ENCODE peak calls at places on chromosomes 6 and 20, in nine cellular contexts. Q is stimulated activated CD4-positive, alpha-beta T cell treated with anti-CD3 and anti-CD28 coated beads, Interleukin-4, amount 100 ng/mL, for 24 hours; N is stimulated activated CD8-positive, alpha-beta memory T cell treated with anti-CD3 and anti-CD28 coated beads, Interleukin-12 subunit alpha, Interleukin-12 subunit beta, amount 100 ng/mL, for 4 hours; E is ovary; T is heart left ventricle; R is epithelial cell of esophagus; C is AG09319; W is AG04450; H is activated T-helper 1 cell treated with anti-CD3 and anti-CD28 coated beads, Interleukin-12 subunit alpha, Interleukin-12 subunit beta, Interleukin-2, Interleukin-4 antibody, amounts not matched to agents 30 ng/mL and 10 ng/mL and 1 ng/mL, durations not matched to agents 14 hours and 24 hours and 36 hours. V is an unnamed sample.

GRCh38 chr6:147715035-147715434 is 206.5 kb downstream of the SAMD5 start:
- DNase-seq in R (no peak), E (no peak), W (no peak), H (no peak), T (no peak), Q (no peak), N (no peak), C (no peak), V (peak)

GRCh38 chr6:154528286-154528915 is 17.9 kb upstream of the CNKSR3 start:
- DNase-seq in Q (no peak), E (no peak), N (no peak), W (no peak), H (no peak), T (no peak), C (no peak), R (no peak), V (no peak)

GRCh38 chr6:3805448-3806123 is 43.6 kb upstream of the FAM50B start:
- DNase-seq in C (no peak), E (no peak), H (no peak), N (no peak), W (no peak), Q (no peak), T (no peak), R (no peak), V (no peak)

GRCh38 chr20:7585126-7585679 is 355.1 kb downstream of the HAO1 start:
- DNase-seq in E (no peak), C (no peak), T (no peak), W (no peak), R (peak), N (no peak), Q (no peak), H (no peak), V (no peak)

GRCh38 chr20:54980321-54980960 is 505.0 kb downstream of the DOK5 start:
- DNase-seq in Q (no peak), E (no peak), T (no peak), W (no peak), N (no peak), R (peak), C (no peak), H (no peak), V (no peak)

GRCh38 chr6:5695260-5696245 is 311.2 kb downstream of the NRN1 start:
- DNase-seq in N (no peak), T (no peak), H (no peak), C (peak), R (peak), W (no peak), Q (no peak), E (no peak), V (peak)

GRCh38 chr20:420721-421574 is 12.8 kb downstream of the RBCK1 start:
- DNase-seq in Q (no peak), N (no peak), W (no peak), H (no peak), E (no peak), R (no peak), C (no peak), T (no peak), V (peak)

GRCh38 chr6:125871365-125871764 is 80.6 kb downstream of the NCOA7 start:
- DNase-seq in W (no peak), N (no peak), R (peak), T (no peak), H (no peak), C (no peak), Q (no peak), E (no peak), V (no peak)

GRCh38 chr6:119845161-119845560 is 495.6 kb upstream of the MAN1A1 start:
- DNase-seq in Q (no peak), N (no peak), R (no peak), T (no peak), E (no peak), C (no peak), W (no peak), H (no peak), V (no peak)

GRCh38 chr6:29953706-29954105 is 11.4 kb downstream of the HLA-A start:
- DNase-seq in T (no peak), C (no peak), E (no peak), Q (no peak), W (no peak), H (no peak), R (peak), N (no peak), V (no peak)

GRCh38 chr6:167937301-167937700 is 60.2 kb upstream of the KIF25 start:
- DNase-seq in T (no peak), W (no peak), H (no peak), N (no peak), R (no peak), C (no peak), Q (no peak), E (no peak), V (no peak)

GRCh38 chr6:135306166-135306565 is 125.1 kb downstream of the MYB start:
- DNase-seq in T (no peak), H (no peak), N (no peak), R (no peak), W (no peak), C (no peak), Q (no peak), E (no peak), V (no peak)

GRCh38 chr6:138657026-138657425 is 116.5 kb upstream of the CCDC28A start:
- DNase-seq in N (no peak), Q (no peak), W (no peak), R (no peak), H (no peak), E (no peak), C (no peak), T (no peak), V (no peak)

GRCh38 chr6:140538926-140539325 is 1164.5 kb upstream of the CITED2 start:
- DNase-seq in N (no peak), E (no peak), R (peak), W (no peak), H (no peak), Q (no peak), C (no peak), T (no peak), V (no peak)

GRCh38 chr20:58577139-58577806 is 62.1 kb upstream of the APCDD1L start:
- DNase-seq in C (no peak), R (no peak), H (no peak), E (no peak), Q (no peak), W (no peak), N (no peak), T (no peak), V (no peak)

GRCh38 chr6:4662886-4663285 is 113.3 kb upstream of the CDYL start:
- DNase-seq in W (no peak), C (no peak), H (no peak), Q (no peak), R (no peak), N (no peak), T (no peak), E (no peak), V (no peak)

GRCh38 chr20:35561671-35562070 is 19.8 kb downstream of the ERGIC3 start:
- DNase-seq in R (peak), T (no peak), Q (no peak), E (no peak), N (no peak), W (no peak), H (no peak), C (no peak), V (no peak)

GRCh38 chr6:11279213-11279780 is 46.8 kb upstream of the NEDD9 start:
- DNase-seq in W (no peak), C (no peak), Q (no peak), N (no peak), T (no peak), R (no peak), H (no peak), E (peak), V (no peak)

GRCh38 chr20:39762716-39763115 is 800.6 kb downstream of the DHX35 start:
- DNase-seq in C (no peak), R (no peak), H (no peak), Q (no peak), T (no peak), W (no peak), E (no peak), N (no peak), V (no peak)

GRCh38 chr20:23331951-23332350 is 18.6 kb upstream of the NXT1 start:
- DNase-seq in N (no peak), C (no peak), H (no peak), T (no peak), E (no peak), W (no peak), Q (no peak), R (peak), V (no peak)

GRCh38 chr20:37297066-37297736 is 7.7 kb downstream of the MANBAL start:
- DNase-seq in H (no peak), T (no peak), E (peak), N (no peak), C (no peak), W (peak), Q (no peak), R (peak), V (no peak)

GRCh38 chr6:2245954-2246863 is 804 bp upstream of the GMDS start:
- DNase-seq in C (no peak), W (peak), H (peak), N (peak), Q (peak), R (peak), T (peak), E (peak), V (no peak)

GRCh38 chr6:144327081-144327480 is 41.9 kb downstream of the UTRN start:
- DNase-seq in C (no peak), N (no peak), T (no peak), W (no peak), R (peak), Q (no peak), E (peak), H (no peak), V (no peak)

GRCh38 chr6:98530732-98531131 is 303.6 kb upstream of the POU3F2 start:
- DNase-seq in E (no peak), R (no peak), Q (no peak), T (no peak), W (no peak), N (no peak), C (no peak), H (no peak), V (no peak)

GRCh38 chr20:32062776-32063170 is 10.7 kb downstream of the HCK start:
- DNase-seq in R (no peak), C (no peak), E (no peak), Q (no peak), T (peak), W (no peak), N (no peak), H (no peak), V (peak)

GRCh38 chr20:19758888-19759331 is 852 bp downstream of the RIN2 start:
- DNase-seq in H (no peak), R (peak), T (peak), W (no peak), N (no peak), C (no peak), E (peak), Q (no peak), V (peak)

GRCh38 chr6:100719883-100720682 is 161.0 kb downstream of the ASCC3 start:
- DNase-seq in N (no peak), Q (no peak), T (no peak), E (no peak), W (no peak), H (no peak), C (no peak), R (peak), V (no peak)

GRCh38 chr20:63737690-63737939 is 1.2 kb downstream of the LIME1 start:
- DNase-seq in T (no peak), Q (no peak), E (no peak), W (no peak), R (no peak), C (no peak), N (no peak), H (no peak), V (peak)

GRCh38 chr20:37228656-37229055 is 33.0 kb downstream of the GHRH start:
- DNase-seq in E (no peak), W (no peak), H (no peak), C (no peak), T (peak), N (no peak), Q (no peak), R (no peak), V (no peak)

GRCh38 chr6:149642829-149643580 is 5.5 kb downstream of the KATNA1 start:
- DNase-seq in W (no peak), N (no peak), E (no peak), R (peak), T (no peak), Q (no peak), H (no peak), C (no peak), V (no peak)

GRCh38 chr20:609371-609964 is 641 bp downstream of the TCF15 start:
- DNase-seq in N (no peak), T (no peak), W (no peak), Q (no peak), E (no peak), R (no peak), H (no peak), C (no peak), V (peak)

GRCh38 chr6:29424168-29424567 is 9.4 kb downstream of the OR12D1 start:
- DNase-seq in H (no peak), T (no peak), N (no peak), C (no peak), R (no peak), W (no peak), Q (no peak), E (no peak), V (no peak)